ENCODE peak calls at places on chromosome 11, in nine cellular contexts. B, L, D, F, S, Y, P, H and X are unnamed samples.

GRCh38 chr11:12556155-12556554 is 118.1 kb upstream of the TEAD1 start:
- DNase-seq in B (peak), L (no peak), D (no peak), F (no peak), S (peak), Y (no peak), P (peak), H (no peak), X (no peak)

GRCh38 chr11:118572914-118573550 is 823 bp downstream of the ARCN1 start:
- DNase-seq in B (no peak), L (no peak), D (no peak), F (no peak), S (peak), Y (no peak), P (peak), H (peak), X (no peak)

GRCh38 chr11:105611837-105612480 is 2.1 kb downstream of the GRIA4 start:
- DNase-seq in B (no peak), L (no peak), D (no peak), F (no peak), S (no peak), Y (no peak), P (no peak), H (no peak), X (no peak)

GRCh38 chr11:73551697-73552096 is 46.2 kb downstream of the FAM168A start:
- DNase-seq in B (no peak), L (no peak), D (no peak), F (no peak), S (no peak), Y (no peak), P (no peak), H (no peak), X (no peak)

GRCh38 chr11:100748153-100748552 is 61.1 kb downstream of the ARHGAP42 start:
- DNase-seq in B (no peak), L (no peak), D (no peak), F (no peak), S (no peak), Y (no peak), P (no peak), H (no peak), X (no peak)

GRCh38 chr11:76329084-76329648 is 51.8 kb downstream of the THAP12 start:
- DNase-seq in B (no peak), L (peak), D (no peak), F (no peak), S (peak), Y (no peak), P (peak), H (peak), X (peak)

GRCh38 chr11:87020764-87021365 is 16.9 kb upstream of the TMEM135 start:
- DNase-seq in B (no peak), L (no peak), D (no peak), F (no peak), S (no peak), Y (no peak), P (peak), H (no peak), X (no peak)

GRCh38 chr11:18384157-18384641 is 10.2 kb upstream of the LDHA start:
- DNase-seq in B (peak), L (no peak), D (peak), F (peak), S (peak), Y (no peak), P (peak), H (peak), X (no peak)

GRCh38 chr11:60942970-60943565 is 8.9 kb downstream of the SLC15A3 start:
- DNase-seq in B (no peak), L (no peak), D (no peak), F (no peak), S (no peak), Y (no peak), P (no peak), H (no peak), X (no peak)

GRCh38 chr11:73230931-73231330 is 12.8 kb downstream of the P2RY2 start:
- DNase-seq in B (no peak), L (no peak), D (no peak), F (peak), S (no peak), Y (no peak), P (no peak), H (no peak), X (no peak)

GRCh38 chr11:96426356-96427103 is 36.7 kb downstream of the JRKL start:
- DNase-seq in B (no peak), L (no peak), D (no peak), F (no peak), S (peak), Y (no peak), P (peak), H (peak), X (no peak)

GRCh38 chr11:120706257-120706656 is 194.7 kb downstream of the GRIK4 start:
- DNase-seq in B (no peak), L (no peak), D (no peak), F (no peak), S (no peak), Y (no peak), P (no peak), H (no peak), X (no peak)

GRCh38 chr11:77475206-77475605 is 1.3 kb upstream of the PAK1 start:
- DNase-seq in B (no peak), L (no peak), D (no peak), F (no peak), S (no peak), Y (no peak), P (no peak), H (no peak), X (no peak)

GRCh38 chr11:110921742-110922200 is 209.5 kb upstream of the ARHGAP20 start:
- DNase-seq in B (no peak), L (no peak), D (no peak), F (peak), S (peak), Y (peak), P (peak), H (no peak), X (no peak)

GRCh38 chr11:36229091-36229490 is 60.1 kb downstream of the COMMD9 start:
- DNase-seq in B (no peak), L (no peak), D (no peak), F (no peak), S (no peak), Y (no peak), P (no peak), H (no peak), X (no peak)

GRCh38 chr11:119709638-119710346 is 19.2 kb downstream of the NECTIN1 start:
- DNase-seq in B (no peak), L (no peak), D (no peak), F (peak), S (peak), Y (no peak), P (peak), H (no peak), X (no peak)

GRCh38 chr11:102390667-102391449 is 43.8 kb downstream of the BIRC2 start:
- DNase-seq in B (peak), L (peak), D (peak), F (peak), S (peak), Y (no peak), P (peak), H (peak), X (no peak)

GRCh38 chr11:73939096-73939495 is 11.7 kb upstream of the DNAJB13 start:
- DNase-seq in B (no peak), L (no peak), D (no peak), F (no peak), S (peak), Y (no peak), P (peak), H (no peak), X (no peak)

GRCh38 chr11:68398870-68399865 is 61.4 kb upstream of the PPP6R3 start:
- DNase-seq in B (peak), L (no peak), D (peak), F (no peak), S (no peak), Y (no peak), P (no peak), H (no peak), X (no peak)

GRCh38 chr11:122207505-122207904 is 91.5 kb upstream of the BLID start:
- DNase-seq in B (no peak), L (no peak), D (no peak), F (no peak), S (peak), Y (no peak), P (peak), H (no peak), X (no peak)

DNA sequence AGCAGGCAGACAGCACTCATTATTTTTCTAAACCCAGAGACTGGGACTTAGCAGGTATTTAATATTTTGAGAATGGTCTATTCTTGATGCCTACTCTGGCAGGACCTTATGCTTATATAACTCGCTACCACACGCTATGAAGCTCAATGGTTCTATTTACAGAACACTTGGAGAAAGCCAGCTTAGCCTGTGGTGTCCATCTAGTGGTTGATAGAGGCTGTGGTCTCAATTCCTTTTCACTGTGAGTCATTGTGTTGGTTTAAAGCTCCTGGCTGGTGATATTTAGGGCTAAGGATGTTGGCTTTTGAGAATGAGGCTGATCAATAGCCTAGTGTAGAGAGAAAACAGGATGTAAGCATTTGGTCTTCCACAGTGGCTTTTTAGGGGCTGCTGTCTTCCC is 206.4 kb downstream of the DBX1 start:
- DNase-seq in B (no peak), L (no peak), D (no peak), F (peak), S (peak), Y (no peak), P (peak), H (peak), X (no peak)
- TF ChIP-seq CTCF in B (peak), L (peak), D (no peak), F (peak), S (peak), Y (no peak), P (peak), H (peak), X (peak)

GRCh38 chr11:27282806-27283205 is 80.2 kb downstream of the CCDC34 start:
- DNase-seq in B (no peak), L (no peak), D (no peak), F (no peak), S (peak), Y (no peak), P (peak), H (no peak), X (no peak)

GRCh38 chr11:27282141-27282590 is 80.8 kb downstream of the CCDC34 start:
- DNase-seq in B (peak), L (no peak), D (peak), F (no peak), S (peak), Y (no peak), P (peak), H (peak), X (no peak)

GRCh38 chr11:27281740-27282139 is 81.3 kb downstream of the CCDC34 start:
- DNase-seq in B (no peak), L (no peak), D (no peak), F (no peak), S (no peak), Y (no peak), P (no peak), H (peak), X (no peak)

GRCh38 chr11:27287205-27287604 is 75.8 kb downstream of the CCDC34 start:
- DNase-seq in B (no peak), L (no peak), D (no peak), F (no peak), S (no peak), Y (no peak), P (no peak), H (no peak), X (no peak)

GRCh38 chr11:27285761-27286160 is 77.3 kb downstream of the CCDC34 start:
- DNase-seq in B (no peak), L (no peak), D (no peak), F (no peak), S (no peak), Y (no peak), P (no peak), H (no peak), X (no peak)
- TF ChIP-seq CTCF in B (no peak), L (no peak), D (no peak), F (no peak), S (no peak), Y (no peak), P (no peak), H (no peak), X (no peak)

GRCh38 chr11:85464283-85464682 is 162.9 kb downstream of the DLG2 start:
- DNase-seq in B (no peak), L (no peak), D (no peak), F (no peak), S (no peak), Y (no peak), P (no peak), H (no peak), X (no peak)
- TF ChIP-seq CTCF in B (peak), L (no peak), D (no peak), F (peak), S (no peak), Y (no peak), P (no peak), H (peak), X (no peak)

GRCh38 chr11:8229299-8230177 is 34.1 kb downstream of the LMO1 start:
- DNase-seq in B (peak), L (peak), D (no peak), F (no peak), S (no peak), Y (peak), P (peak), H (no peak), X (peak)

GRCh38 chr11:8232414-8232813 is 31.3 kb downstream of the LMO1 start:
- DNase-seq in B (no peak), L (peak), D (no peak), F (no peak), S (no peak), Y (no peak), P (no peak), H (no peak), X (no peak)

GRCh38 chr11:8230921-8231847 is 32.5 kb downstream of the LMO1 start:
- DNase-seq in B (no peak), L (peak), D (no peak), F (no peak), S (no peak), Y (no peak), P (no peak), H (no peak), X (peak)

GRCh38 chr11:8231979-8232378 is 31.7 kb downstream of the LMO1 start:
- DNase-seq in B (no peak), L (peak), D (no peak), F (peak), S (no peak), Y (no peak), P (no peak), H (no peak), X (peak)

DNA sequence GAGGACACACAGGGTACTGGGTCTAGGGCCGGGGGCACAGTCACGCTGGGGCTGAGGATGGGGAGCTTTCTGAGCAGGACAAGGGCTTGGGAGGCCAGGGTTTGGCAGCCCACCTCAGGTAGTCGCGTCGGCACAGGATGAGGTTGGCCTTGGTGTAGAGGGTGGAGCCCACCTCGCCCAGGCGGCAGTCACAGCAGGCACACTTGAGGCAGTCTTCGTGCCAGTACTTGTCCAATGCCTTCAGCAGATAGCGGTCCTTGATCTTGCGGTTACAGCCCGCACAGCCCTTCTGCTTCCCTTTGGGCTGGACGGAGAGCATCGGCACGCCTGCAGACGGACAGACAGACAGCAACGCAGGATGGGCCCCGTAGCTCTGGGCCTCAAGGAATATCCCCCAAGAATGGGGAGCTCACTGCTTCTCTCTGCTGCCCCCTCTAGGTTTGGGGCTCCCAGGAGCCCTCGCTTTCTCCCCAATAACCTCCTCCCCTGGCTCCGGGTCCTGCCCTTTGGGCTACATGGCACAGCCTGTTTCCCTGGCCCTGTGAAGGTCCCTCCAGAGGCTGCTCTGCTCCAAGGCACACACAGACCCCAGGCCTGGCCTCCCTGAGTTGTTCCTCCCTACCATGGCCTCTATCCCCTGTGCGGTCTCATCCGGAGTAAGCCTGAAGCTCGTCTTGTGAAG is 33.4 kb downstream of the LMO1 start:
- DNase-seq in B (no peak), L (peak), D (no peak), F (no peak), S (no peak), Y (no peak), P (no peak), H (no peak), X (peak)
- TF ChIP-seq CTCF in B (no peak), L (no peak), D (no peak), F (no peak), S (no peak), Y (no peak), P (no peak), H (no peak), X (no peak)

DNA sequence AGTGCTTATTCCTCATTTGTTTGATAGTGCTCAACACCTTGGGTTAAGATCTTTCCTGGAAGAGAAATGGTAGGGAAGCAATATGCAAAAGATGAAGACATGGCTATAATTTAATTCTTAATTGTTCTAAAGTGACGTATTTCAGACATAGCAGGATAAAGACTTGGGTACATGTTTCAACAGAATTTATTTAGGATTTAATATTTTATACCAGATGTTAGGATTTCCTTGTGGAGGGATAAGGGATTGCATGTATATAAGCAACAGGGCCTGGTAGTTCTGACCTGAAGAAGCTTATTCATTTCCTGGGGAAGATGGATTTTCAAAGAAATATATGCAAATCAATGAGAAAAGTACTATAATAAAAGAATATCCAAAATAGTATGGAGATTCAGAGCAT is 163.8 kb downstream of the FAT3 start:
- DNase-seq in B (no peak), L (no peak), D (no peak), F (no peak), S (no peak), Y (no peak), P (peak), H (no peak), X (no peak)
- TF ChIP-seq CTCF in B (no peak), L (no peak), D (no peak), F (no peak), S (no peak), Y (peak), P (peak), H (no peak), X (peak)

DNA sequence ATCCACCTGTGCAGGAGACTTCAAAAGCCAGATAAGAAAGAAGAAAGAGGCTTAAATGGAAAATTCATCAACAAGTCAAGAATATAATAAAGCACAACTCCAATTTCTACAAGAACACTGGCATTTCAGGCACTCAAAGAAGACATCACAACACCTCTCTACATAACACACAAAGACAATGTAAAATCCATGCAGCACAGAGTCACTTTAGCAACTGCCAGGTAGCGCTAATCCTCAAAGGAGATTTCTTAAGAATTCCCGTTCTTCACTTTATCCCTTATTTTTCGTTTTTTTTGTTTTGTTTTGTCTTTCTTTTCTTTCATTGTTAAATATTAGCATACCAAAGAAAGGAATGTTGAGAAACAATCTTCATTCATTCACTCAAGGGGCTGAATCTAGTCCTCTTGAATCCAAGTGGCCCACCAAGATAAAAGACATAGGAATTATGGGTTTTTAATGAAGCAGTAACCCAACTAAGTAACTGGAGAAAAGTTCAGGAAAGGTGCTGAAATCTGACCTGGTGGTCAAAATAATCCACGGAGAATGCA is 95.0 kb downstream of the CADM1 start:
- DNase-seq in B (no peak), L (no peak), D (no peak), F (no peak), S (no peak), Y (no peak), P (no peak), H (no peak), X (no peak)
- TF ChIP-seq CTCF in B (no peak), L (no peak), D (no peak), F (no peak), S (no peak), Y (no peak), P (no peak), H (no peak), X (no peak)

DNA sequence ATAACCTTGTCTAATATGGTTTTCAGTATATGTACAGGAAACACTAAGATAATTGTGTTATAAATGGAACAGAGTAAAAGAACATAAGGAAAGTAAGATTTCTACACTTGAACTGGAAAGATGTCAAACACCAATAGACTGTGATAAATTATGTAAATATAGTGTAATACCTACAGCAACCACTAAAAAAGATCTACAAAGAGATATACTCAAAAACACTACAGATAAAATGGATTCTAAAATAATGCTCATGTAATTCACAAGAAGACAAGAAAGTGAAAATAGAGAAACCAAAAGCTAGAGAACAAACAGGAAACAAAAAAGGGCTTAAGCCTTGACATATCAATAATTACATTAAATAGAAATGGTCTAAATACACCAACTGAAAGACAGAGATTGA is 30.9 kb downstream of the DEUP1 start:
- DNase-seq in B (no peak), L (no peak), D (no peak), F (no peak), S (no peak), Y (no peak), P (no peak), H (no peak), X (no peak)
- TF ChIP-seq CTCF in B (no peak), L (no peak), D (no peak), F (no peak), S (no peak), Y (peak), P (peak), H (no peak), X (peak)

DNA sequence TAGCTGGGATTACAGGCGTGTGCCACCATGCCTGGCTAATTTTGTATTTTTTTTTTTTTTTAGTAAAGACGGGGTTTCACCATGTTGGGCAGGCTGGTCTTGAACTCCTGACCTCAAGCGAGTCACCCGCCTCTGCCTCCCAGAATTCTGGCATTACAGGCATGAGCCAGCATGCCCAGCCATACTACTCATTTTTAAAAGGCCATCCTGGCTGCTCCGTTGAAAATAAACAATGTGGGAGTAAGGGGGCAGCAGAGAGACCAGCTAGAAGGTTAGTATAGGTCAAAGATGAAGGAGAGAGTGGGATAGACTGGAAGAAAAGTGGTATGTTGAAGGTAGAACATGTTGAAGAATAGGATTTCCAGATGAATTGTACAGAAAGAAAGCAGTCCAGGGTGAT is 17.6 kb upstream of the LIN7C start:
- DNase-seq in B (no peak), L (no peak), D (no peak), F (peak), S (peak), Y (no peak), P (peak), H (peak), X (no peak)
- TF ChIP-seq CTCF in B (peak), L (no peak), D (no peak), F (no peak), S (peak), Y (no peak), P (peak), H (peak), X (peak)

GRCh38 chr11:62689421-62690183 is at the start of gene LRRN4CL:
- DNase-seq in B (peak), L (no peak), D (peak), F (no peak), S (peak), Y (peak), P (peak), H (no peak), X (no peak)

GRCh38 chr11:62694455-62695167 is 5.3 kb upstream of the LRRN4CL start:
- DNase-seq in B (peak), L (peak), D (peak), F (peak), S (peak), Y (peak), P (peak), H (peak), X (no peak)
- TF ChIP-seq CTCF in B (peak), L (peak), D (peak), F (peak), S (peak), Y (peak), P (peak), H (peak), X (peak)